ENCODE peak calls at places on chromosomes 16 and 17, in four cellular contexts. R is dorsolateral prefrontal cortex, Z is mammary epithelial cell, U is HFF-Myc. A is an unnamed sample.

GRCh38 chr17:2042355-2042929 is 620 bp downstream of the OVCA2 start:
- DNase-seq in R (no peak), Z (no peak), U (no peak), A (no peak)

GRCh38 chr16:88063201-88063773 is 112.1 kb downstream of the BANP start:
- DNase-seq in R (peak; percentile 57), Z (no peak), U (peak; percentile 74), A (no peak)

GRCh38 chr16:27110524-27110896 is 43.8 kb downstream of the C16orf82 start:
- DNase-seq in R (no peak), Z (no peak), U (no peak), A (no peak)

GRCh38 chr17:78329263-78330059 is 30.4 kb downstream of the SOCS3 start:
- DNase-seq in R (no peak), Z (peak; percentile 80), U (no peak), A (no peak)

GRCh38 chr16:30113711-30114333 is 485 bp upstream of the GDPD3 start:
- DNase-seq in R (no peak), Z (peak; percentile 48), U (no peak), A (no peak)

GRCh38 chr16:87419971-87420370 is 27.8 kb downstream of the MAP1LC3B start:
- DNase-seq in R (no peak), Z (no peak), U (no peak), A (no peak)

GRCh38 chr17:37642706-37643105 is 540 bp downstream of the DDX52 start:
- DNase-seq in R (no peak), Z (peak; percentile 50), U (no peak), A (no peak)

GRCh38 chr17:77821114-77821513 is 137.4 kb upstream of the TNRC6C start:
- DNase-seq in R (no peak), Z (no peak), U (no peak), A (no peak)

GRCh38 chr17:30969989-30970680 is 704 bp upstream of the RNF135 start:
- DNase-seq in R (no peak), Z (peak; percentile 67), U (no peak), A (no peak)

GRCh38 chr17:41734139-41734948 is at the start of gene HAP1:
- DNase-seq in R (peak; percentile 28), Z (peak; percentile 67), U (no peak), A (no peak)

GRCh38 chr17:8117980-8118768 is at the start of gene ALOXE3:
- DNase-seq in R (no peak), Z (peak; percentile 95), U (no peak), A (no peak)

GRCh38 chr17:21756856-21757619 is 64.7 kb downstream of the KCNJ18 start:
- DNase-seq in R (no peak), Z (no peak), U (no peak), A (no peak)

GRCh38 chr16:14559809-14560227 is 70.2 kb downstream of the PARN start:
- DNase-seq in R (peak; percentile 60), Z (no peak), U (no peak), A (no peak)

GRCh38 chr17:47945529-47946508 is 4.4 kb downstream of the PNPO start:
- DNase-seq in R (no peak), Z (no peak), U (no peak), A (no peak)

GRCh38 chr17:76902476-76902875 is 34.3 kb downstream of the MGAT5B start:
- DNase-seq in R (no peak), Z (no peak), U (no peak), A (no peak)

GRCh38 chr16:76214856-76215255 is 62.3 kb upstream of the CNTNAP4 start:
- DNase-seq in R (no peak), Z (no peak), U (no peak), A (no peak)

GRCh38 chr16:10156111-10156510 is 26.1 kb downstream of the GRIN2A start:
- DNase-seq in R (no peak), Z (no peak), U (no peak), A (no peak)

GRCh38 chr16:48491517-48491916 is 106.3 kb upstream of the SIAH1 start:
- DNase-seq in R (no peak), Z (no peak), U (no peak), A (peak; percentile 80)

GRCh38 chr17:79842136-79842655 is 3.0 kb upstream of the CBX4 start:
- DNase-seq in R (no peak), Z (no peak), U (no peak), A (no peak)

GRCh38 chr17:10205549-10206185 is 7.3 kb upstream of the GAS7 start:
- DNase-seq in R (no peak), Z (no peak), U (peak; percentile 11), A (no peak)

GRCh38 chr17:4717791-4718190 is 7.4 kb downstream of the ARRB2 start:
- DNase-seq in R (no peak), Z (no peak), U (no peak), A (no peak)

GRCh38 chr16:68285683-68286082 is 21.4 kb downstream of the SLC7A6 start:
- DNase-seq in R (no peak), Z (no peak), U (no peak), A (no peak)

GRCh38 chr17:33292184-33292980 is 713 bp downstream of the ASIC2 start:
- DNase-seq in R (no peak), Z (peak; percentile 50), U (no peak), A (no peak)

GRCh38 chr16:66899945-66900688 is 18.6 kb downstream of the CDH16 start:
- DNase-seq in R (peak; percentile 21), Z (peak; percentile 41), U (no peak), A (no peak)

GRCh38 chr17:21194210-21194609 is 19.8 kb downstream of the TMEM11 start:
- DNase-seq in R (no peak), Z (no peak), U (no peak), A (no peak)

GRCh38 chr16:22641030-22641671 is 130.5 kb downstream of the NPIPB5 start:
- DNase-seq in R (no peak), Z (peak; percentile 60), U (peak; percentile 41), A (no peak)

GRCh38 chr17:72725432-72726068 is 366.9 kb downstream of the SLC39A11 start:
- DNase-seq in R (peak; percentile 70), Z (peak; percentile 56), U (peak; percentile 32), A (peak; percentile 41)

GRCh38 chr17:47708864-47709541 is 15.0 kb downstream of the TBKBP1 start:
- DNase-seq in R (no peak), Z (no peak), U (no peak), A (no peak)

GRCh38 chr17:77214743-77215142 is 74.0 kb downstream of the SEC14L1 start:
- DNase-seq in R (peak; percentile 75), Z (peak; percentile 18), U (no peak), A (no peak)

GRCh38 chr16:57984443-57985203 is 13.7 kb upstream of the CNGB1 start:
- DNase-seq in R (no peak), Z (peak; percentile 61), U (peak; percentile 38), A (peak; percentile 38)

GRCh38 chr17:77388384-77389306 is 247.9 kb downstream of the SEC14L1 start:
- DNase-seq in R (no peak), Z (no peak), U (no peak), A (no peak)

GRCh38 chr16:68385371-68385770 is 62.9 kb downstream of the SMPD3 start:
- DNase-seq in R (no peak), Z (no peak), U (no peak), A (no peak)

GRCh38 chr17:43104665-43105064 is 20.5 kb downstream of the BRCA1 start:
- DNase-seq in R (no peak), Z (no peak), U (no peak), A (no peak)

GRCh38 chr16:48903054-48903453 is 293.1 kb upstream of the N4BP1 start:
- DNase-seq in R (no peak), Z (no peak), U (no peak), A (no peak)

GRCh38 chr16:87484487-87485331 is 8.1 kb downstream of the ZCCHC14 start:
- DNase-seq in R (no peak), Z (no peak), U (no peak), A (no peak)

GRCh38 chr17:3944485-3945388 is 19.5 kb downstream of the ATP2A3 start:
- DNase-seq in R (no peak), Z (no peak), U (no peak), A (no peak)

GRCh38 chr16:2584742-2585650 is 47.2 kb downstream of the PDPK1 start:
- DNase-seq in R (no peak), Z (no peak), U (no peak), A (no peak)

DNA sequence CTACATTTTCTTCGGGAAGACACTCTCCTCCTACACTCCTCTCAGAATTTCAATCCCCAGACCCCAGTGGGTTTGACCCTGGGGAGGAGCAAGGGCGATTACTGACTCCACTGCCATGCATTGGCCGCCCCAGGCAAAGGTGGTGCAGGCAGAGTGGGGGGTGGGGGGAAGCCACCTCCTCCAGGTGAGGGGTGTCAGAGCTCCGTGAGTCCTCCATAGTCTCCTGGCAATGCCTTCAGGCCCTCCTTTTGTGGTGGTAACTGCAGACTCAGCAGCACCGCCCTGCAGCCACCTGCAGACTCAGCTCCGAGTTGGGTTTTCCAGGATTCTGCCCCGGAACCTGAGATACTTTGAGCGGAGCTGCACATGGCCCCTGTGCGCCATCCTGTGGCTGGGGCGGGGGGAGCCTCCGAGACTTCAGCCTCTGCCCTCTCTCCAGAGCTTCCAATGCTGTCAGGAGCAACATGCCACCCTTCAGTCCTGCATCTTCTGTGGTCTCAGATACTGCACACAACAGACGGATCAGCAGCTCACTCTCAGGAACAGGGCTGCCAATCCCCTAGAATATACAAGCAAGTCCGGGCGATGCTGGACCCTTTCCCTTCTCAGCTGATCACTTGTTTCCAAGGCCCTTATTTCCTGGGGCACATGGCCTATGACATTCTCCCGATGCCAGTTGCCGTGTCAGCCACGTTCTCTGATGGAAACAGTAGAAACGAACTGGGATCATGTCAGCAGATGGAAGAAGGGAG is 2.4 kb upstream of the SLC47A2 start:
- DNase-seq in R (no peak), Z (peak; percentile 23), U (no peak), A (no peak)
- TF ChIP-seq CTCF in R (no peak), Z (peak; percentile 49), U (peak; percentile 15), A (no peak)

GRCh38 chr17:81941484-81942166 is 4.5 kb upstream of the PYCR1 start:
- DNase-seq in R (peak; percentile 66), Z (no peak), U (no peak), A (no peak)
- TF ChIP-seq CTCF in R (no peak), Z (no peak), U (no peak), A (no peak)

GRCh38 chr16:82360024-82360783 is 190.2 kb upstream of the MPHOSPH6 start:
- DNase-seq in R (no peak), Z (no peak), U (no peak), A (no peak)
- TF ChIP-seq CTCF in R (no peak), Z (no peak), U (no peak), A (no peak)

GRCh38 chr16:720507-720989 is 398 bp upstream of the ANTKMT start:
- DNase-seq in R (peak; percentile 74), Z (no peak), U (no peak), A (no peak)
- TF ChIP-seq CTCF in R (no peak), Z (no peak), U (peak; percentile 23), A (peak; percentile 16)

DNA sequence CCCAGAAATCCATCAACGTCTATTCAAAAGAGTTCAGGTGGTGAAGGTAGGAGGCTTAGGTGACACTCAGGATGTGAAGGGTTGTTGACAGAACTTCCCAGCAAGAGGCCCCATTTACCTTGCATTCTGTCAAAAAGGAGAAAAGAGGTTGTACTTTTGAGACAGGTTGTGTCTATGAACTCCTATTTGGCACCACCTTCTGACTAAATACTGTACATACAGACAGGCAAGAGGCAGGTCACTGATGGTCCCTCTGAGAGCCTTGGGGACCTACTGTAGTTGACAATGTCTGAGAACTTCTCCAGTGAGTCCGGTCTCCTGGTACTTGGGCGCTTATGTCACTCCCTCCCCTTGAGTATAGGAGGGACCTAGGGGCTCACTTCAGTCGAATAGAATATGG is 479.3 kb upstream of the ZFHX3 start:
- DNase-seq in R (no peak), Z (no peak), U (no peak), A (no peak)
- TF ChIP-seq CTCF in R (no peak), Z (no peak), U (no peak), A (no peak)

A was measured in astrocyte of the cerebellum.